ENCODE peak calls at places on chromosomes 3 and 15, in five cellular contexts. One of them, this sample, is unnamed. For H3K4me1, the result is how much of the 10 kb centered on the place peaks cover.

GRCh38 chr3:100144255-100144866 is 30.1 kb upstream of the FILIP1L start:
- DNase-seq in cardiac muscle cell: no peak
- DNase-seq in Karpas-422: no peak
- DNase-seq in SK-N-SH: no peak
- DNase-seq in left lung: no peak
- DNase-seq in this sample: no peak

GRCh38 chr3:119181765-119182164 is 8.4 kb downstream of the UPK1B start:
- DNase-seq in cardiac muscle cell: no peak
- DNase-seq in Karpas-422: no peak
- DNase-seq in SK-N-SH: no peak
- DNase-seq in left lung: no peak
- DNase-seq in this sample: no peak

GRCh38 chr15:93088200-93088980 is 621 bp downstream of the RGMA start:
- DNase-seq in left lung: peak
- DNase-seq in SK-N-SH: peak
- DNase-seq in Karpas-422: no peak
- DNase-seq in cardiac muscle cell: peak
- DNase-seq in this sample: peak

GRCh38 chr3:125435231-125435630 is 60.1 kb upstream of the ZNF148 start:
- DNase-seq in cardiac muscle cell: no peak
- DNase-seq in SK-N-SH: no peak
- DNase-seq in left lung: no peak
- DNase-seq in Karpas-422: no peak
- DNase-seq in this sample: no peak

GRCh38 chr15:84816694-84817460 is at the start of gene ALPK3:
- DNase-seq in left lung: peak
- DNase-seq in cardiac muscle cell: peak
- DNase-seq in SK-N-SH: peak
- DNase-seq in Karpas-422: no peak
- DNase-seq in this sample: peak

GRCh38 chr3:196711838-196712513 is at the start of the genes CEP19 and PIGX:
- DNase-seq in Karpas-422: peak
- DNase-seq in left lung: peak
- DNase-seq in SK-N-SH: peak
- DNase-seq in cardiac muscle cell: peak
- DNase-seq in this sample: peak

GRCh38 chr15:75130597-75131268 is 70.9 kb upstream of the C15orf39 start:
- DNase-seq in cardiac muscle cell: no peak
- DNase-seq in SK-N-SH: no peak
- DNase-seq in Karpas-422: no peak
- DNase-seq in left lung: no peak
- DNase-seq in this sample: no peak

GRCh38 chr3:138371070-138371950 is 22.9 kb downstream of the MRAS start:
- DNase-seq in cardiac muscle cell: no peak
- DNase-seq in Karpas-422: peak
- DNase-seq in left lung: no peak
- DNase-seq in SK-N-SH: no peak
- DNase-seq in this sample: no peak

GRCh38 chr3:73569246-73569760 is 55.4 kb downstream of the PDZRN3 start:
- DNase-seq in left lung: no peak
- DNase-seq in SK-N-SH: no peak
- DNase-seq in cardiac muscle cell: no peak
- DNase-seq in Karpas-422: no peak
- DNase-seq in this sample: no peak

GRCh38 chr3:13623101-13623654 is 74.3 kb downstream of the FBLN2 start:
- DNase-seq in SK-N-SH: peak
- DNase-seq in Karpas-422: no peak
- DNase-seq in cardiac muscle cell: no peak
- DNase-seq in left lung: no peak
- DNase-seq in this sample: no peak

GRCh38 chr15:66184936-66185790 is 68.4 kb downstream of the MEGF11 start:
- DNase-seq in cardiac muscle cell: peak
- DNase-seq in Karpas-422: no peak
- DNase-seq in left lung: no peak
- DNase-seq in SK-N-SH: no peak
- DNase-seq in this sample: no peak

GRCh38 chr15:79133309-79133708 is 42.7 kb upstream of the RASGRF1 start:
- DNase-seq in cardiac muscle cell: no peak
- DNase-seq in SK-N-SH: no peak
- DNase-seq in Karpas-422: no peak
- DNase-seq in left lung: no peak
- DNase-seq in this sample: no peak

GRCh38 chr15:79089890-79090486 is 592 bp downstream of the RASGRF1 start:
- DNase-seq in SK-N-SH: peak
- DNase-seq in Karpas-422: no peak
- DNase-seq in left lung: no peak
- DNase-seq in cardiac muscle cell: peak
- DNase-seq in this sample: no peak

GRCh38 chr3:195240939-195241338 is 30.0 kb downstream of the XXYLT1 start:
- DNase-seq in left lung: peak
- DNase-seq in cardiac muscle cell: no peak
- DNase-seq in Karpas-422: no peak
- DNase-seq in SK-N-SH: no peak
- DNase-seq in this sample: no peak

GRCh38 chr15:96692826-96693225 is 362.3 kb downstream of the NR2F2 start:
- DNase-seq in left lung: no peak
- DNase-seq in SK-N-SH: no peak
- DNase-seq in cardiac muscle cell: no peak
- DNase-seq in Karpas-422: no peak
- DNase-seq in this sample: no peak
- H3K27ac ChIP-seq in left lung: no peak
- H3K27ac ChIP-seq in SK-N-SH: no peak
- H3K27ac ChIP-seq in cardiac muscle cell: no peak
- H3K27ac ChIP-seq in Karpas-422: no peak
- H3K27ac ChIP-seq in this sample: no peak

GRCh38 chr3:186843039-186843432 is 526 bp downstream of the ADIPOQ start:
- DNase-seq in Karpas-422: no peak
- DNase-seq in left lung: no peak
- DNase-seq in SK-N-SH: no peak
- DNase-seq in cardiac muscle cell: no peak
- DNase-seq in this sample: no peak
- H3K4me1 ChIP-seq in Karpas-422: under half
- H3K4me1 ChIP-seq in left lung: under half
- H3K4me1 ChIP-seq in SK-N-SH: under half
- H3K4me1 ChIP-seq in cardiac muscle cell: under half
- H3K4me1 ChIP-seq in this sample: under half

GRCh38 chr3:41808618-41809017 is 153.3 kb downstream of the ULK4 start:
- DNase-seq in left lung: no peak
- DNase-seq in Karpas-422: no peak
- DNase-seq in SK-N-SH: no peak
- DNase-seq in cardiac muscle cell: no peak
- DNase-seq in this sample: no peak

GRCh38 chr3:41808152-41808551 is 153.8 kb downstream of the ULK4 start:
- DNase-seq in Karpas-422: no peak
- DNase-seq in SK-N-SH: no peak
- DNase-seq in left lung: no peak
- DNase-seq in cardiac muscle cell: peak
- DNase-seq in this sample: no peak
- H3K27ac ChIP-seq in Karpas-422: no peak
- H3K27ac ChIP-seq in SK-N-SH: no peak
- H3K27ac ChIP-seq in left lung: no peak
- H3K27ac ChIP-seq in cardiac muscle cell: no peak
- H3K27ac ChIP-seq in this sample: no peak

GRCh38 chr3:193779933-193780332 is 186.9 kb downstream of the OPA1 start:
- DNase-seq in cardiac muscle cell: no peak
- DNase-seq in SK-N-SH: no peak
- DNase-seq in left lung: no peak
- DNase-seq in Karpas-422: no peak
- DNase-seq in this sample: no peak
- H3K4me1 ChIP-seq in cardiac muscle cell: under half
- H3K4me1 ChIP-seq in SK-N-SH: under half
- H3K4me1 ChIP-seq in left lung: under half
- H3K4me1 ChIP-seq in Karpas-422: under half
- H3K4me1 ChIP-seq in this sample: under half

GRCh38 chr3:136567599-136568188 is 184.5 kb downstream of the STAG1 start:
- DNase-seq in left lung: no peak
- DNase-seq in SK-N-SH: no peak
- DNase-seq in cardiac muscle cell: no peak
- DNase-seq in Karpas-422: no peak
- DNase-seq in this sample: no peak
- H3K27ac ChIP-seq in left lung: no peak
- H3K27ac ChIP-seq in SK-N-SH: no peak
- H3K27ac ChIP-seq in cardiac muscle cell: no peak
- H3K27ac ChIP-seq in Karpas-422: no peak
- H3K27ac ChIP-seq in this sample: no peak

GRCh38 chr15:29925227-29926082 is 103.2 kb upstream of the TJP1 start:
- DNase-seq in SK-N-SH: peak
- DNase-seq in left lung: no peak
- DNase-seq in cardiac muscle cell: peak
- DNase-seq in Karpas-422: peak
- DNase-seq in this sample: peak
- H3K4me1 ChIP-seq in SK-N-SH: under half
- H3K4me1 ChIP-seq in left lung: under half
- H3K4me1 ChIP-seq in cardiac muscle cell: under half
- H3K4me1 ChIP-seq in Karpas-422: under half
- H3K4me1 ChIP-seq in this sample: under half

DNA sequence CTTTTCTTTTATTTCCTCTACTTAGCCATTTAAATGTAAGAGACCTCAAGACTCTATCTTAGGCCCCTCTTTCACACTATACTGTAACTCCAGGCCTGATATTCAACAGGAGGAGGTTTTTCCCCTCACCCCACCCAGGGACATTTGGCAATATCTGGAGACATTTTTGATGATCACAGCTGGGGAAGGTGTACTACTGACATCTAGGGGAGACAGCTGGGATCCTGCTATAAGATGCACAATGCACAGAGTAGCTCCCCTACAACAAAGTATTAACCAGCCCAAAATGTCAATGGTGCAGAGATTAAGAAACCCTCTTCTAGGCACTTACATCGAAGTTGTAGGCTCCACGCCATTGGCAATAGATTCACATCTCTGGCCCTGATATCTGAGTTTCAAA is 517.5 kb upstream of the UBE2E2 start:
- DNase-seq in left lung: no peak
- DNase-seq in Karpas-422: no peak
- DNase-seq in cardiac muscle cell: peak
- DNase-seq in SK-N-SH: no peak
- DNase-seq in this sample: no peak
- H3K27ac ChIP-seq in left lung: no peak
- H3K27ac ChIP-seq in Karpas-422: no peak
- H3K27ac ChIP-seq in cardiac muscle cell: no peak
- H3K27ac ChIP-seq in SK-N-SH: no peak
- H3K27ac ChIP-seq in this sample: no peak

GRCh38 chr15:70286110-70286806 is 188.5 kb upstream of the TLE3 start:
- DNase-seq in SK-N-SH: no peak
- DNase-seq in Karpas-422: no peak
- DNase-seq in left lung: no peak
- DNase-seq in cardiac muscle cell: no peak
- DNase-seq in this sample: no peak
- H3K4me1 ChIP-seq in SK-N-SH: under half
- H3K4me1 ChIP-seq in Karpas-422: half or more
- H3K4me1 ChIP-seq in left lung: under half
- H3K4me1 ChIP-seq in cardiac muscle cell: under half
- H3K4me1 ChIP-seq in this sample: under half